ENCODE peak calls at places on chromosome 5, in four cellular contexts. N, S, J and A are unnamed samples.

GRCh38 chr5:174623438-174624019 is 100.9 kb upstream of the MSX2 start:
- DNase-seq in N (no peak), S (no peak), J (no peak), A (no peak)

GRCh38 chr5:138911441-138911840 is 36.3 kb upstream of the LRRTM2 start:
- DNase-seq in N (no peak), S (no peak), J (no peak), A (no peak)

GRCh38 chr5:111223086-111223789 is 946 bp upstream of the CAMK4 start:
- DNase-seq in N (no peak), S (no peak), J (no peak), A (no peak)

GRCh38 chr5:73447234-73448071 is 1.1 kb downstream of the FOXD1 start:
- DNase-seq in N (no peak), S (peak), J (no peak), A (no peak)

GRCh38 chr5:159331099-159331973 is 1.0 kb upstream of the IL12B start:
- DNase-seq in N (no peak), S (peak), J (peak), A (peak)

GRCh38 chr5:157148734-157149615 is 6.3 kb upstream of the MED7 start:
- DNase-seq in N (peak), S (peak), J (peak), A (peak)

GRCh38 chr5:133196441-133197085 is 144.8 kb downstream of the HSPA4 start:
- DNase-seq in N (no peak), S (no peak), J (no peak), A (no peak)

GRCh38 chr5:1521671-1522600 is 1.8 kb downstream of the LPCAT1 start:
- DNase-seq in N (no peak), S (peak), J (no peak), A (no peak)

GRCh38 chr5:850511-851006 is at the start of gene ZDHHC11:
- DNase-seq in N (no peak), S (peak), J (no peak), A (no peak)

GRCh38 chr5:154701181-154701580 is 54.0 kb upstream of the LARP1 start:
- DNase-seq in N (no peak), S (no peak), J (no peak), A (no peak)

GRCh38 chr5:86866036-86866435 is 248.3 kb downstream of the COX7C start:
- DNase-seq in N (no peak), S (no peak), J (no peak), A (no peak)

GRCh38 chr5:159031513-159031912 is 68.2 kb downstream of the EBF1 start:
- DNase-seq in N (no peak), S (no peak), J (no peak), A (no peak)

GRCh38 chr5:36861820-36862219 is 14.7 kb upstream of the NIPBL start:
- DNase-seq in N (no peak), S (no peak), J (no peak), A (no peak)

GRCh38 chr5:167587768-167588167 is 703.7 kb upstream of the WWC1 start:
- DNase-seq in N (no peak), S (no peak), J (no peak), A (no peak)
- TF ChIP-seq SPI1 in N (no peak), S (no peak), J (no peak), A (no peak)

DNA sequence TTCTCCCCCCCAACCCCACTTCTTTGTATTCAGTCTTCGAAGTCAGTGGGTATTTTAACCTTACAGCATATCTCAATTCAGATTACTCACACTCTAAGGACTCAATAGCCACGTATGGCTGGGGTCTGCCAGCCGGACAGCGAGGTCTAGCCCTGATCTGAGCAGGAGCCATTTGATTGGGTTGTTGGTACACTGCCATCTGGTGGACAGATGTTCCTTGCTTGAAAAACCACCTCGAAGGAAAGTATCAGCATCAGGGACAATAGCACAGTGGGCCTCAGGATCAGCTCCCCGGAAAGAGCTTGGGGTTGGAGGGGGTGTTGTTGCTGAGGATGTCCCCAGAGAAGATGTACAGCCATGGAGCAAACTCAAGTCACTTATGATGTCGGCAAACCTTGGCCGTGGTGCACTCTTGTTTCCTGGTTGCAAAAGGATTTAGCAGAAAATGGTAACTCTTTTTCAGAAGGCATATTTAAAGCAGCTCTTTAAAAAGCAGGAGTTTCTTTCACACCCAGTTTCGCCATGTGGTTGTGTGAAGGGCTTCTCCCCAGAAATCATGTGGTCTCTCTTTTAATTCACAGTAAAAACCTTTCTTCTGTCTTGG is 31.7 kb upstream of the KCNMB1 start:
- DNase-seq in N (no peak), S (peak), J (peak), A (peak)
- TF ChIP-seq SPI1 in N (no peak), S (no peak), J (no peak), A (no peak)

GRCh38 chr5:115873392-115873791 is 31.7 kb downstream of the AP3S1 start:
- DNase-seq in N (no peak), S (no peak), J (no peak), A (no peak)
- TF ChIP-seq SPI1 in N (no peak), S (no peak), J (no peak), A (no peak)

GRCh38 chr5:172801184-172801671 is 30.2 kb upstream of the DUSP1 start:
- DNase-seq in N (no peak), S (no peak), J (no peak), A (no peak)
- TF ChIP-seq SPI1 in N (no peak), S (no peak), J (no peak), A (no peak)

DNA sequence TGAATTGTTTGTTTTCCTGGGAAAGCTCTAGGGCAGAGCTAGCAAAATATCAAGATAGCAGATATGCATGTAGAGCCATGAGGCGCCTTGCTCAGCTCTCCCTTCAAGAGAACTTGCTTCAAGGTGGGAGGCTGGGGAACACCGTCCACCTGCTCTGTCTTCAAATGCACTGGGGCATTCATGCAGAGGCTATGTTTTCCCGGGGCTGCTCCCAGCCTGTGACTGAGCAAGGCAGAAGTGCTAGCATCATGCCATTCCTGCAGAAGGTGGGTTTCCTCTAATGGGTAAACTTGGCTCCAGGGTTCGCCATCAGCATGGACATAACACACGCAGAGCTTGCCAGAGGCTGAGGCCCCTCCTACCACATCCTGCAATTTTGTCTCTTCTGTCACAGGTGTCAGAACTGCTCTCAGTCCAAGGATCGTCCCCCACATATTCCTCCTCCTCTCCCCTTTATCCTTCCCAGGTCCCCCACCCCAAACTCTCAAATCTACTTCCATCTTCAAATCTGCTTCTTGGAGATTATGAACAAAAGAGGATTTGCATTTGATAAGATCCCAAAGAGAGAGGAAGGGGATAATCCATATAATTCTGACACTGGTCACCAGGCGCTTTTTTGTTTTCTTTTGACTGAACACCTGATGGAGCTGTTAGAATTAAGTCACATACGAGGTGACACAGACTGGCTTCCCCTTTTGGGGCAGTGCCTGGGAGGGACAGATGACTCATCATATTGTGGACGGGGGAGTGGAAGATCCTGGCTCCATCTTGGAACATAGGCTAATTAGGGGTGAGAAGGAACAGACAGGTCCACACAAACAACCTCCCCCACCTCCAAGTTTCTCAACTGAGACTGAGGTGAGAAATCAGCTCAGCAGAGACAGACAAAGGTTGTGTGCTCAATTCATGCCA is 85.0 kb upstream of the TAF11L2 start:
- DNase-seq in N (no peak), S (peak), J (peak), A (peak)
- TF ChIP-seq SPI1 in N (peak), S (peak), J (peak), A (peak)

DNA sequence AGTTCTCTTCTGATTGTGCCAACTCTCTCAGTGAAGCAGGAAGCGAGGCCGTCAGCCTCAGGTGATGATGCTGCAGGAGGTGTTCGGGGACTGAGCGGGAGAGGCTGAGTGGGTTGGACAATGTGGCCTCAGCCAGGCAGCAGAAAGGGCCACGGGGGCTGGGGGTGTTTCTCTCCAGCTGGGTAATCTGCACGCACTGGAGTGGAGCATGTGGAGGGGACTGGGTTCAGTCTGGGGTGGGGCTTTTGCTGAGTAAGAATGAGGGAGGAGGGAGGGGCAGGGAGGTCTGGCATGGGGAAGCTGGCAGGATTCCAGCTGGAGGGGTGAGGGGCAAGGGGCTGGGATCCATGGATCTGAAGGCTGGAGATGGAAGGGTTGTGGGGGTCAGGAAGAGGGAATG is 60.8 kb upstream of the PHYKPL start:
- DNase-seq in N (no peak), S (no peak), J (no peak), A (no peak)
- TF ChIP-seq SPI1 in N (no peak), S (no peak), J (no peak), A (no peak)

DNA sequence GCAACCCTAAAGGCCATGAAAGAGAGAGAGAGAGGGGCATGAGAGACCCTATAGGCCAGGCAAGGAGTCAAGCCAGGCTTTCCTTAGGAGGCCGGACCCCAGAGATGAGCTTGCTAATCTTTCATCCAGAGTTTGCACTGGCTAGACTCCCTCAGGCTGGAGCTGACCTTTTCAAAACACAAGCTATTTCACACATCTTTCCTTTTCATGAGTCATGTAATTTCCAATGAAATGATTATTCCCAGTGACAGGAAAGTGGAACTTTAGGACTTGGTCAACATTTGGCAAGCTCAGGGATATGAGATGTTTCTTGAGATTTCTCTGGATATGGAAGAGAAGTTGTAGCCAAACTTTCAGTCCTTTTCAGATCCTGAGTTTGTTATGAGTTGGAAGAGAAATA is 117.7 kb downstream of the TARS1 start:
- DNase-seq in N (no peak), S (no peak), J (no peak), A (no peak)
- TF ChIP-seq SPI1 in N (no peak), S (no peak), J (no peak), A (no peak)

GRCh38 chr5:126811515-126812198 is 34.7 kb downstream of the LMNB1 start:
- DNase-seq in N (no peak), S (no peak), J (no peak), A (no peak)
- TF ChIP-seq SPI1 in N (no peak), S (no peak), J (no peak), A (no peak)

DNA sequence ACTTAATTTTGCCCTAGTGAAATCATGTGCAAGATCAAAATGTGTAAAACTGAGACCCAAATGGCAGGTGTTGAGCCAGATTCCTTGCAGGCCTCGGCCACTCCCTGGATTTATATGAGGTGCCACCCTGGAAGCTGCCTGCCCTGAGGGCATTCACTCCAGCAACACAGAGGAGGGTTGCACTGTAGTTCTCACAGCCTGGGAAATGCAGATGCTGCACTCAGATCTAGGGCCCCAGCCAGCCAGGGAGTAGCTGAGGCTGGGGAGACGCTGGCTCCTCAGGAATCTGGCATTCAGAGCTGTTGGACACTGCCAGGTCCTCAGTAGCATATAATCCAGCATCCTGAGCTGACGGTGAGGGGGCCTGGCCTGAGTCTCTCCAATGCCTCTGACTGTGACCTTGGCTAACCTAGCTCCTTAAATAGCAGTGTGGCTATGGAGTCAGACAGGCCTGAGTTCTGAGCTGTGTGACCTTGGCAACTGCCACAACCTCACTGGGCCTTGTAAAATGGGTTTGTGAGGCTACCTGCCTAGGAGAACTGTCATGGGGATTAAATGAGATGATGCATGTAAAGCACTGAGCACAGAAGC is 8.7 kb downstream of the KCNMB1 start:
- DNase-seq in N (no peak), S (no peak), J (no peak), A (no peak)
- TF ChIP-seq SPI1 in N (no peak), S (no peak), J (no peak), A (no peak)